ENCODE peak calls at places on chromosomes 6 and 20, in seven cellular contexts. E is left ventricle myocardium inferior, J is brain microvascular endothelial cell, V is upper lobe of left lung, A is GM06990, T is tibial artery, H is Peyer's patch. P is an unnamed sample.

GRCh38 chr20:40111282-40111681 is 577.8 kb downstream of the MAFB start:
- DNase-seq in E (no peak), J (no peak), V (no peak), A (no peak), T (no peak), H (no peak), P (no peak)

GRCh38 chr20:53322651-53323050 is 271.0 kb downstream of the ZNF217 start:
- DNase-seq in E (no peak), J (no peak), V (no peak), A (no peak), T (no peak), H (no peak), P (no peak)

GRCh38 chr6:140846518-140847277 is 1286.0 kb upstream of the GJE1 start:
- DNase-seq in E (no peak), J (no peak), V (no peak), A (no peak), T (no peak), H (no peak), P (no peak)

GRCh38 chr20:41643504-41643938 is 25.3 kb upstream of the CHD6 start:
- DNase-seq in E (no peak), J (peak; percentile 62), V (peak; percentile 87), A (no peak), T (no peak), H (peak; percentile 50), P (no peak)

GRCh38 chr6:77089776-77090175 is 373.5 kb downstream of the HTR1B start:
- DNase-seq in E (no peak), J (no peak), V (no peak), A (no peak), T (no peak), H (no peak), P (no peak)

GRCh38 chr20:22579711-22580697 is 4.4 kb downstream of the FOXA2 start:
- DNase-seq in E (no peak), J (no peak), V (no peak), A (no peak), T (no peak), H (no peak), P (no peak)

GRCh38 chr6:119727504-119728219 is 378.1 kb upstream of the MAN1A1 start:
- DNase-seq in E (no peak), J (no peak), V (no peak), A (no peak), T (no peak), H (no peak), P (no peak)

GRCh38 chr6:2764610-2765165 is 505 bp upstream of the WRNIP1 start:
- DNase-seq in E (no peak), J (peak; percentile 69), V (peak; percentile 50), A (no peak), T (no peak), H (no peak), P (no peak)

GRCh38 chr20:58019027-58019849 is 209.2 kb downstream of the ANKRD60 start:
- DNase-seq in E (no peak), J (peak; percentile 84), V (no peak), A (no peak), T (no peak), H (no peak), P (no peak)

GRCh38 chr6:74091133-74091793 is 395.3 kb downstream of the CD109 start:
- DNase-seq in E (no peak), J (no peak), V (no peak), A (no peak), T (no peak), H (no peak), P (no peak)

GRCh38 chr6:31057426-31058003 is 47.2 kb downstream of the MUC22 start:
- DNase-seq in E (no peak), J (no peak), V (no peak), A (no peak), T (no peak), H (no peak), P (no peak)

GRCh38 chr6:18640754-18641153 is 253.6 kb downstream of the RNF144B start:
- DNase-seq in E (no peak), J (no peak), V (no peak), A (no peak), T (no peak), H (no peak), P (no peak)

GRCh38 chr6:30037182-30037788 is 23.8 kb upstream of the POLR1H start:
- DNase-seq in E (no peak), J (peak; percentile 18), V (no peak), A (no peak), T (no peak), H (no peak), P (no peak)
- TF ChIP-seq CTCF in E (peak; percentile 53), J (peak; percentile 72), V (no peak), A (peak; percentile 54), T (peak; percentile 18), H (peak; percentile 45), P (peak; percentile 36)

DNA sequence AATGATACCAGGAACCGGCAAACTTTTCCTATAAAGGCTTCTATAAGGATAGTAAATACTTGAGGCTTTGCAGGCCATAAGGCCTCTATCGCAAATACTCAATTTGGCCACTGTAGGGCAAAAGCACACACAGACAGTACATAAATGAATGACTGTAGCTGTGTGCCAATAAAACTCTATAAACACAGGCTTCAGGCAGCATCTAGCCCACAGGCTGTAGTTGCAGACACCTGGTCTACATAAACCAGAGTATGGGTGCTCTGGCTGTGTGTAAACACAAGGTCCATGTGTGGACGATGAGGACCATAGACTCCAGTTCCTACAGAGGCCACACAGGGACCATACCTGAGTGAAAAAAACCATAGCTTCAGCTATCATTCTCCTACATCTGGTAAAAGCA is 52.2 kb downstream of the ZMYND8 start:
- DNase-seq in E (no peak), J (no peak), V (no peak), A (no peak), T (peak; percentile 25), H (no peak), P (no peak)
- TF ChIP-seq CTCF in E (no peak), J (no peak), V (no peak), A (no peak), T (peak; percentile 12), H (peak; percentile 58), P (no peak)

GRCh38 chr6:16761469-16762264 is 407 bp upstream of the ATXN1 start:
- DNase-seq in E (peak; percentile 86), J (peak; percentile 90), V (peak; percentile 93), A (peak; percentile 87), T (peak; percentile 94), H (peak; percentile 90), P (peak; percentile 67)
- TF ChIP-seq CTCF in E (peak; percentile 45), J (peak; percentile 30), V (peak; percentile 45), A (peak; percentile 24), T (no peak), H (peak; percentile 59), P (no peak)

GRCh38 chr20:9677224-9677623 is 161.7 kb downstream of the PAK5 start:
- DNase-seq in E (no peak), J (no peak), V (no peak), A (no peak), T (no peak), H (no peak), P (no peak)
- TF ChIP-seq CTCF in E (no peak), J (no peak), V (no peak), A (no peak), T (no peak), H (no peak), P (no peak)

DNA sequence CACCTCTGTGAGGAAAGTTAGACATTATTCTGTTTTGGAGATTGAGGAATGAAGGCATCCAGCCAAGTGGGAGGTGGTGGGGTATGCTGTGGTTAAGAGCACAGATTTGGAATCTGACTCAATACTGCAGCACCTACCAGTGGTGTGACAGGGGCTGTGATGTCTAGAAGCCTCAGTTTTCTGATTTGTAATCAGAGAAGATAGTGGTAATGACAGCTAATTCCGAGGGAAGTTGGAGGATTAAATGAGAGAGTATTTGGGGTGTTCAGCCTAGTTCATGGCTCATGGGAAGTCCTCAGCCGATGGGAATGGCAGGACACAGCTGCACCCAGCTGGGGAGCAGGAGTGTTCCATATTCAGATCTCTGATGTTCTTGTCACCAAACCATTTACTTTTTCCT is 9.2 kb downstream of the SLC9A8 start:
- DNase-seq in E (no peak), J (peak; percentile 32), V (no peak), A (no peak), T (no peak), H (no peak), P (no peak)
- TF ChIP-seq CTCF in E (peak; percentile 57), J (peak; percentile 53), V (no peak), A (peak; percentile 46), T (peak; percentile 24), H (peak; percentile 3), P (no peak)

DNA sequence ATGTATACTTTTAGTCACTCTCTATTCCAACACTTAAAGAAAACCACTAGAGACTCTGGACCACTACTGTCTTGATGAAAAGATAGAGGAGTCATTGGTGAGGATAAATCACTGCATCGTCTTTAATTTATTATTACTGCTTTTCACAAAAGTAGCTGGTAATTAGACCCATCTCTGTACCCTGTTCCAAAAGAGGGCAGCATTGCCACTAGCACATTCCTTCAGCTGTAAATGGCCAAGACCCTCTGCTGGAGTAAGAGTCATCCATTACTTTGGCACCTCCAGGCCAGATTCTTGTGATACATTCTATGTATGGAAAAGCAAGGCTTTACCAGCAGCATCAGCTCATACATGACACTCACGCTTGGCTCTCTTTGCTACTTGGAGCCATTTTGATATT is 49.5 kb upstream of the PREP start:
- DNase-seq in E (no peak), J (no peak), V (no peak), A (no peak), T (no peak), H (no peak), P (no peak)
- TF ChIP-seq CTCF in E (no peak), J (no peak), V (no peak), A (no peak), T (no peak), H (no peak), P (no peak)

GRCh38 chr6:42783177-42783875 is 1.5 kb downstream of the BICRAL start:
- DNase-seq in E (peak; percentile 82), J (peak; percentile 34), V (peak; percentile 68), A (peak; percentile 84), T (peak; percentile 85), H (peak; percentile 86), P (peak; percentile 79)
- TF ChIP-seq CTCF in E (no peak), J (no peak), V (no peak), A (no peak), T (no peak), H (no peak), P (no peak)

GRCh38 chr6:44776344-44776743 is 388.8 kb downstream of the CDC5L start:
- DNase-seq in E (no peak), J (no peak), V (no peak), A (no peak), T (no peak), H (no peak), P (no peak)

GRCh38 chr6:44779130-44779826 is 391.8 kb downstream of the CDC5L start:
- DNase-seq in E (no peak), J (no peak), V (no peak), A (peak; percentile 42), T (no peak), H (no peak), P (no peak)

GRCh38 chr6:44775121-44775520 is 387.6 kb downstream of the CDC5L start:
- DNase-seq in E (no peak), J (no peak), V (no peak), A (no peak), T (no peak), H (no peak), P (no peak)

GRCh38 chr6:44780161-44780560 is 392.7 kb downstream of the CDC5L start:
- DNase-seq in E (no peak), J (no peak), V (no peak), A (no peak), T (no peak), H (no peak), P (no peak)

DNA sequence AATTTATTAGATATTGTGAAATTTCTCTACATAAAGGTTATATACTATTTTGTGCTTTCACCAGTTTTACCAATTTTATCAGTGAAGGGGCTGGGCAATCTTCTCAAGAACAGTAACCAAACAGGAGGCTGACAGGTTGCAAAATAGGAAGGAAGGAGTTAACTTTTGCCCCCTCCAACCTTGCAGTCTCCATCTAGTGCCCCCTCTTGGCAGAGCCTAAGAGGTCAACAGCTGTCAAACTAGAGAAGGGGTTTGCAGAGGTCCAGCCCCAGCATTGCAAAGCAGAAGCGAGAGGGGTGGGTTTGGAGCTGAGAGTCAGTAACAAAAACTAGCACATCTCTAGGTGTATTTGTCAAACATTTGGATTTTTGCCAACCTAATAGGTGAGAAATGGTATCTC is 391.0 kb downstream of the CDC5L start:
- DNase-seq in E (no peak), J (no peak), V (no peak), A (no peak), T (no peak), H (no peak), P (no peak)
- TF ChIP-seq CTCF in E (no peak), J (peak; percentile 9), V (no peak), A (no peak), T (no peak), H (no peak), P (no peak)